ENCODE peak calls at places on chromosome 19, in seven cellular contexts. K, R, O, L, C, Q and A are unnamed samples.

GRCh38 chr19:14006085-14006765 is at the start of gene RFX1:
- DNase-seq in L (peak; percentile 99), C (peak; percentile 80), Q (peak; percentile 100), R (peak; percentile 99), K (peak; percentile 100), O (peak; percentile 100), A (peak; percentile 100)

GRCh38 chr19:51219307-51219706 is 5.6 kb upstream of the CD33 start:
- DNase-seq in O (no peak), K (no peak), R (no peak), C (no peak), Q (no peak), L (no peak), A (no peak)

GRCh38 chr19:10007366-10007765 is 2.9 kb downstream of the COL5A3 start:
- DNase-seq in C (no peak), O (no peak), L (no peak), Q (no peak), K (no peak), R (peak; percentile 16), A (no peak)

GRCh38 chr19:6086081-6086858 is 24.0 kb downstream of the RFX2 start:
- DNase-seq in O (no peak), R (no peak), C (no peak), Q (no peak), K (no peak), L (no peak), A (no peak)

GRCh38 chr19:23799321-23799720 is 40.6 kb upstream of the ZNF681 start:
- DNase-seq in R (peak; percentile 18), K (no peak), Q (no peak), L (peak; percentile 9), O (no peak), C (no peak), A (no peak)

GRCh38 chr19:56639217-56639616 is 3.7 kb upstream of the SMIM17 start:
- DNase-seq in R (no peak), L (peak; percentile 46), K (peak; percentile 28), Q (no peak), C (no peak), O (no peak), A (no peak)

GRCh38 chr19:41311072-41311471 is 1.1 kb downstream of the CCDC97 start:
- DNase-seq in Q (no peak), O (no peak), C (no peak), R (no peak), K (peak; percentile 53), L (no peak), A (no peak)

GRCh38 chr19:5387472-5387871 is 46.9 kb upstream of the PTPRS start:
- DNase-seq in L (no peak), K (no peak), Q (no peak), O (no peak), R (no peak), C (no peak), A (no peak)

GRCh38 chr19:4724252-4724514 is 541 bp upstream of the DPP9 start:
- DNase-seq in L (no peak), C (no peak), R (no peak), Q (no peak), O (no peak), K (no peak), A (no peak)

GRCh38 chr19:58492265-58492664 is 16.1 kb downstream of the ZNF446 start:
- DNase-seq in O (no peak), K (no peak), Q (no peak), C (no peak), R (no peak), L (no peak), A (no peak)

GRCh38 chr19:33404916-33405315 is 31.4 kb downstream of the CEBPG start:
- DNase-seq in C (no peak), R (peak; percentile 5), O (peak; percentile 17), L (no peak), K (peak; percentile 71), Q (no peak), A (peak; percentile 20)

GRCh38 chr19:4068058-4068966 is 1.6 kb upstream of the ZBTB7A start:
- DNase-seq in K (no peak), Q (no peak), O (peak; percentile 36), C (no peak), L (no peak), R (no peak), A (peak; percentile 54)

GRCh38 chr19:3575260-3575741 is 2.6 kb downstream of the HMG20B start:
- DNase-seq in L (peak; percentile 44), R (no peak), C (no peak), K (no peak), O (no peak), Q (no peak), A (no peak)

GRCh38 chr19:2720777-2721569 is at the start of gene DIRAS1:
- DNase-seq in L (peak; percentile 52), K (no peak), O (no peak), C (no peak), R (peak; percentile 44), Q (no peak), A (no peak)

GRCh38 chr19:55325172-55325571 is at the start of gene TMEM150B:
- DNase-seq in L (no peak), Q (no peak), R (no peak), C (no peak), K (no peak), O (no peak), A (no peak)

GRCh38 chr19:1675633-1676350 is 23.4 kb upstream of the TCF3 start:
- DNase-seq in C (no peak), K (no peak), R (peak; percentile 75), L (peak; percentile 40), O (peak; percentile 44), Q (no peak), A (no peak)

GRCh38 chr19:5196832-5197231 is 143.8 kb downstream of the PTPRS start:
- DNase-seq in L (no peak), O (no peak), K (no peak), R (no peak), Q (no peak), C (no peak), A (no peak)

GRCh38 chr19:28820289-28820688 is 392.7 kb downstream of the UQCRFS1 start:
- DNase-seq in K (no peak), C (no peak), Q (no peak), L (no peak), R (no peak), O (no peak), A (no peak)

DNA sequence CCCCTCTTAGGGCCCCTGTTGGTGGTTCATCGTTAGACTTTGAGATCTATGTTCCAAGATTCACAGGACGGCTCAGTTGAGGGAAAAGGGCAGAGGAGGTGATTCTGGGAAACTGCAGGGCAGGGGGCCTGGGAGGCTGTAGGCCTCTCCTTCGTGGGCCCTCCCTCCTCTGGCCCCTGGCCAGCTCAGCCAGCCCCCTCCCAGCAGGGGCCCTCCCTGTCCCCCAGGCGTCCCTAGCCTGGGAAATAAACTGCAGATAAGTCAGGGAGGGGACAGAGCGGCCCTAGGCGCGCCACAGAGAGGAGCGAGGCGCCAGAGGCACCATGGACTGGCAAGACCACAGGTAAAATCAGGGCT is 6.5 kb downstream of the HIF3A start:
- DNase-seq in R (no peak), Q (no peak), O (no peak), K (no peak), L (peak; percentile 52), C (no peak), A (no peak)
- H3K4me3 ChIP-seq in R (no peak overlapping the region), Q (no peak overlapping the region), O (no peak overlapping the region), K (no peak overlapping the region), L (no peak overlapping the region), C (no peak overlapping the region), A (peak overlapping the region; percentile 23)

GRCh38 chr19:30374791-30375650 is 2.8 kb downstream of the ZNF536 start:
- DNase-seq in O (no peak), K (no peak), Q (no peak), C (no peak), R (no peak), L (peak; percentile 12), A (no peak)
- H3K4me3 ChIP-seq in O (no peak overlapping the region), K (no peak overlapping the region), Q (no peak overlapping the region), C (no peak overlapping the region), R (no peak overlapping the region), L (peak overlapping the region; percentile 13), A (no peak overlapping the region)

DNA sequence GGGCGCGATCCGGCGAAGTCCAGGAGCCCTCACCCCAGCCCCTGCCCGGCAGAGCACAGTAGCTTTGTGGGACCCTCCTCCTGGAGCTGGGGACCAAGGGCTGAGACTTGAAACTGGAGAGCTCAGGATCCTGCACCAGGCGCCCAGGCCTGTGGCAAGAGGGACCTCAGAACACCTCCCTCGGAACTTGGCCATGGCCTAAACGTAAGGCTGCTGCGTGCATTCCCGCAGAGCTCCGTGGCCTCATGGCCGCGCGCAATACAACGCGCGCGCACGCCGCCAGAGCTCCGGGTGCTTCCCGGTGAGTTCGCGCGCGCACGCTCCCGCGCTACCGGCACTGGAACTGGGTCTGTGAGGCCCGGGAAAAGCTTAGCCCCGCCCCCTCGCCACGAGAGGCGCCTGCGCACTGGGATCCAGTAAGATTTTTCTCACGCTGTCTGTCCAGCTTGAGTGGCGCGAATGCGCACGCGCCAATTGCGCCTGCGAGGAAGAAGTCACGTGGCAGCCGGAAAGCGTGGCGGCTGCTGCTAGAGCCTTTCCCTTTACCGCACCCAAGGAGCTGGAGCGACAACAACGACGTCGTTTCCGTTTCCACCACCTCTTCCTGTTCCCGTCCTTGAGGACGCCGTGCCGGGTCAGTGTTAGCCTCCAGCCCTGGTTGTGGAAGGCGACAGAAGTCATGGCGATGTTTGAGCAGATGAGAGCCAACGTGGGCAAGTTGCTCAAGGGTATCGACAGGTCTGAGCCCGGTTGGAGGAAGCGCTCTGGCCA is at the start of gene EIF3K:
- DNase-seq in K (peak; percentile 100), R (peak; percentile 99), C (peak; percentile 100), L (peak; percentile 99), O (peak; percentile 99), Q (peak; percentile 95), A (peak; percentile 100)
- H3K4me3 ChIP-seq in K (peak within 1 kb of the TSS; percentile 65), R (peak within 1 kb of the TSS; percentile 93), C (peak within 1 kb of the TSS; percentile 86), L (peak within 1 kb of the TSS; percentile 75), O (peak within 1 kb of the TSS; percentile 81), Q (peak within 1 kb of the TSS; percentile 92), A (peak within 1 kb of the TSS; percentile 93)

DNA sequence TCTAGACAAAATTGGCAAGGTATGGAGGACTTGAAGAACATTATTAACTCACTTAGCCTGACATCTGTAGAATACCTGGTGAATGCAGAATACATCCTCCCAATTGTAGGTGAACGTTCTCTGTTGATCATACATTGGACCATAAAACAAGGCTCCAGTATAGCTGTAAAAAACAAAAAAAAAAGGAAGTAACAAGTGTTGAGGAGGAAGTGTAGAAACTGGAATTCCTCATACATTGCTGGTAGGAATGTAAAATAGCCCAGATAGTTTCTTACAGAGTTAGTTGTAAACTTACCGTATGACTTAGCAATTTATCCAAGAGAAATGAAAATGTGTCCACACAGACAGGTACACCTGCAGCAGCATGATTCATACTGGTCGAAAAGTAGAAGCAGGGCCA is 44.8 kb downstream of the TSSK6 start:
- DNase-seq in C (no peak), K (no peak), O (no peak), L (no peak), R (no peak), Q (no peak), A (no peak)
- H3K4me3 ChIP-seq in C (no peak overlapping the region), K (no peak overlapping the region), O (no peak overlapping the region), L (no peak overlapping the region), R (no peak overlapping the region), Q (no peak overlapping the region), A (no peak overlapping the region)

DNA sequence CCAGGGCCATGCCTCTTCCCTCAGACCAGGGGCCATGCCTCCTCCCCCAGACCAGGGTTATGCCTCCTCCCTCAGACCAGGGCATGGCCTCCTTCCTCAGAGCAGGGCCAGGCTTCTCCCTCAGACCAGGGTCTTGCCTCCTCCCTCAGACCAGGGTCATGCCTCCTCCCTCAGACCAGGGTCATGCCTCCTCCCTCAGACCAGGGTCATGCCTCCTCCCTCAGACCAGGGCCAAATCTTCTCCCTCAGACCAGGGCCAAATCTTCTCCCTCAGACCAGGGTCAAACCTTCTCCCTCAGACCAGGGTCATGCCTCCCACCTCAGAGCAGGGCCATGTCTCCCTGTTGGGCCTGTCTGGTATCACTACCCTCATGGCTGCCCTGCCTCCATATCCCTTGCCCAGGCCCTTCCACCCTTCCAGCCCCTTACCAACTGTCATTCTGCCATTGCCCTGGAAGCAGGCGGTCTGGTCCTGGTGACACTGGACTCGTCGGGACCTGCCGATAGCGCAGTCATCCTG is 4.2 kb downstream of the LYPD5 start:
- DNase-seq in Q (no peak), O (no peak), L (no peak), K (no peak), R (no peak), C (no peak), A (no peak)
- H3K4me3 ChIP-seq in Q (peak overlapping the region; percentile 48), O (peak overlapping the region; percentile 31), L (peak overlapping the region; percentile 1), K (no peak overlapping the region), R (no peak overlapping the region), C (peak overlapping the region; percentile 40), A (peak overlapping the region; percentile 64)